ENCODE peak calls at places on chromosomes 2 and 18, in six cellular contexts. One of them, this sample, is unnamed.

GRCh38 chr2:42933824-42934254 is 141.5 kb upstream of the HAAO start:
- DNase-seq in K562: no peak
- DNase-seq in SK-N-SH: no peak
- DNase-seq in HepG2: no peak
- DNase-seq in GM12878: no peak
- DNase-seq in H1: no peak
- DNase-seq in this sample: no peak

GRCh38 chr2:222972420-222972819 is 79.6 kb upstream of the KCNE4 start:
- DNase-seq in K562: no peak
- DNase-seq in SK-N-SH: no peak
- DNase-seq in HepG2: no peak
- DNase-seq in GM12878: no peak
- DNase-seq in H1: no peak
- DNase-seq in this sample: no peak

GRCh38 chr2:189232759-189233406 is 53.3 kb upstream of the COL5A2 start:
- DNase-seq in K562: no peak
- DNase-seq in SK-N-SH: no peak
- DNase-seq in HepG2: no peak
- DNase-seq in GM12878: peak
- DNase-seq in H1: no peak
- DNase-seq in this sample: no peak

GRCh38 chr2:44420725-44421124 is 59.0 kb downstream of the CAMKMT start:
- DNase-seq in K562: no peak
- DNase-seq in SK-N-SH: no peak
- DNase-seq in HepG2: no peak
- DNase-seq in GM12878: no peak
- DNase-seq in H1: no peak
- DNase-seq in this sample: no peak

GRCh38 chr18:75407468-75408437 is 19.8 kb downstream of the SMIM21 start:
- DNase-seq in K562: no peak
- DNase-seq in SK-N-SH: no peak
- DNase-seq in HepG2: no peak
- DNase-seq in GM12878: no peak
- DNase-seq in H1: no peak
- DNase-seq in this sample: no peak

GRCh38 chr2:120780402-120780801 is 44.7 kb downstream of the GLI2 start:
- DNase-seq in K562: no peak
- DNase-seq in SK-N-SH: peak
- DNase-seq in HepG2: no peak
- DNase-seq in GM12878: no peak
- DNase-seq in H1: no peak
- DNase-seq in this sample: no peak

GRCh38 chr2:64686283-64686956 is 32.7 kb upstream of the SERTAD2 start:
- DNase-seq in K562: no peak
- DNase-seq in SK-N-SH: no peak
- DNase-seq in HepG2: no peak
- DNase-seq in GM12878: no peak
- DNase-seq in H1: no peak
- DNase-seq in this sample: no peak

GRCh38 chr2:16387461-16387960 is 278.1 kb downstream of the CYRIA start:
- DNase-seq in K562: no peak
- DNase-seq in SK-N-SH: no peak
- DNase-seq in HepG2: no peak
- DNase-seq in GM12878: no peak
- DNase-seq in H1: no peak
- DNase-seq in this sample: no peak

GRCh38 chr18:37355772-37356171 is 209.8 kb downstream of the CELF4 start:
- DNase-seq in K562: no peak
- DNase-seq in SK-N-SH: no peak
- DNase-seq in HepG2: no peak
- DNase-seq in GM12878: no peak
- DNase-seq in H1: no peak
- DNase-seq in this sample: no peak

GRCh38 chr2:85536479-85536878 is 2.5 kb upstream of the MAT2A start:
- DNase-seq in K562: no peak
- DNase-seq in SK-N-SH: peak
- DNase-seq in HepG2: no peak
- DNase-seq in GM12878: no peak
- DNase-seq in H1: no peak
- DNase-seq in this sample: no peak

GRCh38 chr2:38731090-38731489 is 20.1 kb downstream of the SRSF7 start:
- DNase-seq in K562: no peak
- DNase-seq in SK-N-SH: no peak
- DNase-seq in HepG2: no peak
- DNase-seq in GM12878: no peak
- DNase-seq in H1: no peak
- DNase-seq in this sample: no peak

GRCh38 chr2:37892436-37893114 is 32.5 kb upstream of the RMDN2 start:
- DNase-seq in K562: no peak
- DNase-seq in SK-N-SH: no peak
- DNase-seq in HepG2: no peak
- DNase-seq in GM12878: peak
- DNase-seq in H1: no peak
- DNase-seq in this sample: peak

DNA sequence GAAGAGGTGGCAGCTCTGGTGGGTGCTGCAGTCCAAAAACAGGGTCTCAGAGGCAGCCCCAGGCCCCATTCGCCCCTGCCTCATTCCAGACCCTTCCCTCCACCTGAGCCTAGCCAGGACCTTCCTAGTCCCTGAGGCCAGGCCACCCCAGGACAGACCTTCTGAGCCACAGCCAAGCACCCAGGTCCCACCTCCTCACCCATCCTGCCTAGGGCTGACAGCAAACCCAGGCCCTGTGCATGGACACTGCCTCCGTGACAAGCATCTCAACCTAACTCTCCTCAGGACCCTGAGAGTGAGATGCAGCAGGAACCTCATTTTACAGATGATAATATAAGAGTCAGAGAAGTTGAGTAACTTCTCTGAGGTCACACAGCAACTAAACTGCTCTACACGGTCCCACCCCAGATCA is 15.5 kb downstream of the ADRA2B start:
- DNase-seq in K562: no peak
- DNase-seq in SK-N-SH: peak
- DNase-seq in HepG2: no peak
- DNase-seq in GM12878: no peak
- DNase-seq in H1: peak
- DNase-seq in this sample: no peak
- TF ChIP-seq GABPA in K562: no peak
- TF ChIP-seq GABPA in SK-N-SH: no peak
- TF ChIP-seq GABPA in HepG2: no peak
- TF ChIP-seq GABPA in GM12878: no peak
- TF ChIP-seq GABPA in H1: no peak
- TF ChIP-seq GABPA in this sample: no peak

DNA sequence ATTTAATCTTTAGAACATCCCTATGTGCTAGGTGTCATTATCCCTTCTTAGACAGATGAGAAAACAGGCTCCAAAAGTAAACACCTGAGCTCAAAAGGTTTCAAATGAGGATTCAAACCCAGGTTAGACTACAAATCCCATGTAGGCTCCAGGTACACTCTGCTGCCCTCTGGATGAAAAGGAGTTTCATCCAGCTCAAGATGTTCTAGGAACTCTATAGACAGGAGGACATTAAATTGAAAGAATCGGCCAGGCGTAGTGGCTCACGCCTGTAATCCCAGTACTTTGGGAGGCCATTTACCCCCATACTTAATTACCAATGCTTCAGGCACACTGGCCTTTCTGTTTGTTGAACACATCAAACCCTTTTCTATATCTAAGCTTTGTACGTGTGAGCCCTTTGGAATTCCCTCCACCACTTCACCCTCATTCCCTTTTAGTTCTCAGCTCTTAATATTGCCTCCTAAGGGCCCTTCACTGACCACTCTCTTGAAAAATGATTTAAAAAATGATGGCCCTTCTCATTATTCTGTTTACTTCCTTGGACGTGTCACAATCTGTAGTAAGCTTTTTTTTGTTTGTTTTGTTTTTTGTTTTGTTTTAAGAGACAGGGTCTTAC is 10.7 kb downstream of the SLC25A12 start:
- DNase-seq in K562: no peak
- DNase-seq in SK-N-SH: no peak
- DNase-seq in HepG2: no peak
- DNase-seq in GM12878: no peak
- DNase-seq in H1: no peak
- DNase-seq in this sample: no peak
- TF ChIP-seq CTCF in K562: no peak
- TF ChIP-seq CTCF in SK-N-SH: no peak
- TF ChIP-seq CTCF in HepG2: peak
- TF ChIP-seq CTCF in GM12878: no peak
- TF ChIP-seq CTCF in H1: peak
- TF ChIP-seq CTCF in this sample: no peak

GRCh38 chr2:20762945-20763683 is 59.8 kb downstream of the LDAH start:
- DNase-seq in K562: no peak
- DNase-seq in SK-N-SH: no peak
- DNase-seq in HepG2: no peak
- DNase-seq in GM12878: no peak
- DNase-seq in H1: no peak
- DNase-seq in this sample: no peak

GRCh38 chr2:20771296-20771695 is 51.6 kb downstream of the LDAH start:
- DNase-seq in K562: no peak
- DNase-seq in SK-N-SH: no peak
- DNase-seq in HepG2: no peak
- DNase-seq in GM12878: no peak
- DNase-seq in H1: no peak
- DNase-seq in this sample: no peak

DNA sequence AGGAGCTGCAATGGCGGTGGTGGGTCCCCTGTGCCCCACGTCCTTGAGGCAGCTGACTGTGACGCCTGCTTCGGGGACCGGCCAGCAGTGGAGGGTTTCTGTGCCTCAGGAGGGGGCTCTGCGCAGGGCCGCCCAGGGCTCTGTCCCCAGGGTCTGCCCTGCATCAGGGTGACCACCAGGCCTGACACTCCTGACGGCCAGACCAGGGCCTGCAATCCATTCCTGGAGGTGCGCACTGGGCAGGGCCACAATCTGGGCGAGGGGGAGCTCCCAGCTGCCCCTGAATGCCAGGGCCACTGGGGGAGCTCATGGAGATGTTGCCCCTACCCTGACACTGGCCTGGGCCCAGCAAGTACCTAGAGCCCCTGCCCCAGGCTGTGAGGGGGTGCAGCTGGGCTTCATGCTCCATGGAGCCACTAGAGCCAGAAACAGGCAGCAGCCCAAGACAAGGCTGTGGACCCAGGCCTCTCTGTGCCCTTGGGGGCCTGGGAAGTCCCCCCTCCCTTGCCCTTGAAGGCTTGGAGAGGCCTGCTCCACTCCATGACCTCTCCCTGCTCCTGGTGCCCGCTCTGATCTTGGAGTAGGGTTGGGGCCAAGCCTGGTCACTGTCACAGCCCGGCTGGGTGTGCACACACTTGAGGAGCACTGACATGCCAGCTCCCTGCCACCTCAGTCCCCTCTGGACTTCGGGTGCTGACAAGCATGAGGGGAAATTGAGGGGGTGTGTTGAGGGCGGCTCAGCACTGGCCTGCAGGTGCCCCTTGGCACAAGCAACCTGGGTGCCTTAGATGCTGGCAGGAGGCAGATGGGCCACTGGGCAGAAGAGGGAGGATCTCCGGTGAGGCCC is 55.9 kb downstream of the LDAH start:
- DNase-seq in K562: no peak
- DNase-seq in SK-N-SH: no peak
- DNase-seq in HepG2: no peak
- DNase-seq in GM12878: no peak
- DNase-seq in H1: no peak
- DNase-seq in this sample: no peak
- H3K4me3 ChIP-seq in K562: no peak
- H3K4me3 ChIP-seq in SK-N-SH: no peak
- H3K4me3 ChIP-seq in HepG2: no peak
- H3K4me3 ChIP-seq in GM12878: no peak
- H3K4me3 ChIP-seq in H1: no peak
- H3K4me3 ChIP-seq in this sample: no peak

GRCh38 chr2:1011985-1012384 is 61.3 kb downstream of the SNTG2 start:
- DNase-seq in K562: no peak
- DNase-seq in SK-N-SH: no peak
- DNase-seq in HepG2: no peak
- DNase-seq in GM12878: no peak
- DNase-seq in H1: no peak
- DNase-seq in this sample: no peak

GRCh38 chr2:1011018-1011405 is 60.4 kb downstream of the SNTG2 start:
- DNase-seq in K562: no peak
- DNase-seq in SK-N-SH: no peak
- DNase-seq in HepG2: no peak
- DNase-seq in GM12878: no peak
- DNase-seq in H1: no peak
- DNase-seq in this sample: no peak

GRCh38 chr2:1014802-1015201 is 64.2 kb downstream of the SNTG2 start:
- DNase-seq in K562: no peak
- DNase-seq in SK-N-SH: no peak
- DNase-seq in HepG2: no peak
- DNase-seq in GM12878: no peak
- DNase-seq in H1: no peak
- DNase-seq in this sample: no peak

DNA sequence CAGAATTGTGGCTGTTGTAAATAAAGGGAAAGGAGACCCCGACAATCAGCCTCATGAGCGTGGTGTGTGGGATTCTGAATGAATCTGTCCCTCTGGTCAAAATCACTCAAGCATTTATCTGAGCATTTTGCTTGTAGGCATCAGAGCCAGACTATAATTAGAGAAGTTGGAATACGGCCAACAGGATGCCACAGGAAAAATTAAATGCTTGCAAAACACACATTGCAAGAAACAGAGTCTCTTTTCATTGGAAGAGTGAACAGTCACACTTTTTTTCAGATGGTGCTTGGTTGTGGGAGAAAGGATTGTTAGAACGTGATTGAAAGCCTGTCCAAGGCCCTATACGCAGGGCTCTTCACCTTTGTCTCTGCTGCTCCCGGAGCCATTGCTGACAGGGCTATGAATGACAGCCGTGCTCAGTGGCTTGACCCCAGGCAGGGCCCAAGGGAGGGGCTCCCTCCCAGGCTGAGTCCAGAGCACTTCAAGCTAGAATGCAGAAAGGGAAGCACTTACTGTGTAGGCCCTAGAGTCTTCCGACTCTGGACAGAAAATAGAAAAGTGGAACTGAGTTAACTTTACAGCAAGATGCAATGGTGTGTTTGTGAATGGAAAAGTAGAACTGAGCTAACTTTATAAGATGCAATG is 59.8 kb downstream of the SNTG2 start:
- DNase-seq in K562: no peak
- DNase-seq in SK-N-SH: peak
- DNase-seq in HepG2: no peak
- DNase-seq in GM12878: no peak
- DNase-seq in H1: no peak
- DNase-seq in this sample: peak
- TF ChIP-seq GABPA in K562: no peak
- TF ChIP-seq GABPA in SK-N-SH: no peak
- TF ChIP-seq GABPA in HepG2: no peak
- TF ChIP-seq GABPA in GM12878: no peak
- TF ChIP-seq GABPA in H1: no peak
- TF ChIP-seq GABPA in this sample: no peak

DNA sequence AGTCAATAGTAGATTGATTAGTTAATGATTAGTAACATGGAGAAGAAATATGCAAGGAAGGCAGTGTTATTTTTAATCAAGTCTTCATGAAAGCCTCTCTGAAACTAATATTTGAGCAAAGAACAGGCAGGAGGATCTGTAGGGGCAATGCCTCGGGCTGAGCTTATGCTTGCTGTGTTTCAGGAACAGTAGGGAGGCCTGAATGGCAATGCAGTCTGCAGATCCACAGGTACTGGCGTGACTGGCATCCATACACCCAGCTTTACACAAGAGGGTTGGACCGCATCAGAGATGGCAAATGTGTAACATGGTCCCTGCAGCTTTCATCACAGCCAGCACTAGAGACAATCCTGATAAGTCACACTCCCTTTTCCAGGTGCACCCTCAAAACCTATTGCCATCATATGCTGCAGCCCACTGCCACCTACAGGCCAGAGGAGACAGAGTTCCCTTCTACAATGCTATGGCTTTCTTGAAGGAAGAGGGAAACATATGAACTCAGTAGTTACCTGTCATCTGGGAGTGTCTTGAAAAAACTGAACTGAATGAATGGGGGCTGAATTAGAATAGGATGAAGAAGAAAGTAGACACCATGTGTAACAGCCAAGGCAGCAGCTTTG is 582.4 kb upstream of the RAB6C start:
- DNase-seq in K562: peak
- DNase-seq in SK-N-SH: peak
- DNase-seq in HepG2: peak
- DNase-seq in GM12878: peak
- DNase-seq in H1: no peak
- DNase-seq in this sample: peak
- TF ChIP-seq CTCF in K562: peak
- TF ChIP-seq CTCF in SK-N-SH: peak
- TF ChIP-seq CTCF in HepG2: peak
- TF ChIP-seq CTCF in GM12878: peak
- TF ChIP-seq CTCF in H1: peak
- TF ChIP-seq CTCF in this sample: peak

This sample was measured in HL-60.